ENCODE peak calls at places on chromosome 10, in six cellular contexts. One of them, this sample, is unnamed.

GRCh38 chr10:58932126-58932525 is 244.3 kb upstream of the PHYHIPL start:
- DNase-seq in GM12865: no peak
- DNase-seq in NCI-H187: no peak
- DNase-seq in substantia nigra: no peak
- DNase-seq in activated CD4-positive, alpha-beta T cell treated with anti-CD3 and anti-CD28 coated beads for 48 hours: no peak
- DNase-seq in colonic mucosa: no peak
- DNase-seq in this sample: no peak

GRCh38 chr10:19817251-19818046 is 1.2 kb downstream of the PLXDC2 start:
- DNase-seq in NCI-H187: no peak
- DNase-seq in GM12865: peak
- DNase-seq in activated CD4-positive, alpha-beta T cell treated with anti-CD3 and anti-CD28 coated beads for 48 hours: no peak
- DNase-seq in substantia nigra: no peak
- DNase-seq in colonic mucosa: peak
- DNase-seq in this sample: peak

GRCh38 chr10:98745645-98746044 is 298.9 kb upstream of the HPS1 start:
- DNase-seq in activated CD4-positive, alpha-beta T cell treated with anti-CD3 and anti-CD28 coated beads for 48 hours: no peak
- DNase-seq in colonic mucosa: no peak
- DNase-seq in GM12865: peak
- DNase-seq in NCI-H187: no peak
- DNase-seq in substantia nigra: no peak
- DNase-seq in this sample: no peak

GRCh38 chr10:125012851-125013528 is 71.1 kb downstream of the ZRANB1 start:
- DNase-seq in colonic mucosa: no peak
- DNase-seq in substantia nigra: no peak
- DNase-seq in NCI-H187: no peak
- DNase-seq in GM12865: no peak
- DNase-seq in activated CD4-positive, alpha-beta T cell treated with anti-CD3 and anti-CD28 coated beads for 48 hours: no peak
- DNase-seq in this sample: no peak

GRCh38 chr10:68924593-68924992 is 23.5 kb downstream of the DDX50 start:
- DNase-seq in colonic mucosa: no peak
- DNase-seq in GM12865: no peak
- DNase-seq in substantia nigra: no peak
- DNase-seq in activated CD4-positive, alpha-beta T cell treated with anti-CD3 and anti-CD28 coated beads for 48 hours: no peak
- DNase-seq in NCI-H187: no peak
- DNase-seq in this sample: no peak

GRCh38 chr10:130751851-130752250 is 559.7 kb downstream of the TCERG1L start:
- DNase-seq in NCI-H187: no peak
- DNase-seq in GM12865: no peak
- DNase-seq in substantia nigra: no peak
- DNase-seq in activated CD4-positive, alpha-beta T cell treated with anti-CD3 and anti-CD28 coated beads for 48 hours: no peak
- DNase-seq in colonic mucosa: no peak
- DNase-seq in this sample: no peak

GRCh38 chr10:126565456-126565855 is 105.0 kb downstream of the C10orf90 start:
- DNase-seq in NCI-H187: no peak
- DNase-seq in colonic mucosa: no peak
- DNase-seq in activated CD4-positive, alpha-beta T cell treated with anti-CD3 and anti-CD28 coated beads for 48 hours: no peak
- DNase-seq in substantia nigra: no peak
- DNase-seq in GM12865: no peak
- DNase-seq in this sample: no peak

GRCh38 chr10:94076325-94076841 is 82.7 kb downstream of the PLCE1 start:
- DNase-seq in colonic mucosa: peak
- DNase-seq in activated CD4-positive, alpha-beta T cell treated with anti-CD3 and anti-CD28 coated beads for 48 hours: no peak
- DNase-seq in substantia nigra: no peak
- DNase-seq in NCI-H187: no peak
- DNase-seq in GM12865: no peak
- DNase-seq in this sample: peak

GRCh38 chr10:86850481-86850880 is 94.1 kb downstream of the BMPR1A start:
- DNase-seq in GM12865: no peak
- DNase-seq in NCI-H187: no peak
- DNase-seq in activated CD4-positive, alpha-beta T cell treated with anti-CD3 and anti-CD28 coated beads for 48 hours: no peak
- DNase-seq in colonic mucosa: no peak
- DNase-seq in substantia nigra: no peak
- DNase-seq in this sample: no peak

GRCh38 chr10:108545921-108546320 is 1377.4 kb downstream of the XPNPEP1 start:
- DNase-seq in GM12865: peak
- DNase-seq in colonic mucosa: no peak
- DNase-seq in activated CD4-positive, alpha-beta T cell treated with anti-CD3 and anti-CD28 coated beads for 48 hours: no peak
- DNase-seq in NCI-H187: no peak
- DNase-seq in substantia nigra: no peak
- DNase-seq in this sample: no peak

GRCh38 chr10:24703700-24704099 is 20.0 kb downstream of the ARHGAP21 start:
- DNase-seq in colonic mucosa: no peak
- DNase-seq in GM12865: no peak
- DNase-seq in activated CD4-positive, alpha-beta T cell treated with anti-CD3 and anti-CD28 coated beads for 48 hours: no peak
- DNase-seq in NCI-H187: no peak
- DNase-seq in substantia nigra: no peak
- DNase-seq in this sample: no peak